ENCODE peak calls at places on chromosome 9, in five cellular contexts. One of them, this sample, is unnamed.

GRCh38 chr9:35748239-35748857 is 680 bp downstream of the GBA2 start:
- DNase-seq in activated naive CD4-positive, alpha-beta T cell treated with anti-CD3 and anti-CD28 coated beads for 36 hours: peak; percentile 35
- DNase-seq in NCI-H1092 treated with DMSO at 0.1 percent for 48 hours: no peak
- DNase-seq in HT1080: no peak
- DNase-seq in CD4-positive, CD25-positive, alpha-beta regulatory T cell: no peak
- DNase-seq in this sample: no peak

GRCh38 chr9:70438341-70438924 is 24.0 kb upstream of the KLF9 start:
- DNase-seq in activated naive CD4-positive, alpha-beta T cell treated with anti-CD3 and anti-CD28 coated beads for 36 hours: peak; percentile 50
- DNase-seq in NCI-H1092 treated with DMSO at 0.1 percent for 48 hours: no peak
- DNase-seq in HT1080: peak; percentile 95
- DNase-seq in CD4-positive, CD25-positive, alpha-beta regulatory T cell: no peak
- DNase-seq in this sample: no peak

GRCh38 chr9:134320195-134320885 is 5.9 kb upstream of the RXRA start:
- DNase-seq in activated naive CD4-positive, alpha-beta T cell treated with anti-CD3 and anti-CD28 coated beads for 36 hours: no peak
- DNase-seq in NCI-H1092 treated with DMSO at 0.1 percent for 48 hours: no peak
- DNase-seq in HT1080: no peak
- DNase-seq in CD4-positive, CD25-positive, alpha-beta regulatory T cell: no peak
- DNase-seq in this sample: no peak

GRCh38 chr9:38680827-38681226 is 39.1 kb downstream of the FAM240B start:
- DNase-seq in activated naive CD4-positive, alpha-beta T cell treated with anti-CD3 and anti-CD28 coated beads for 36 hours: no peak
- DNase-seq in NCI-H1092 treated with DMSO at 0.1 percent for 48 hours: no peak
- DNase-seq in HT1080: no peak
- DNase-seq in CD4-positive, CD25-positive, alpha-beta regulatory T cell: no peak
- DNase-seq in this sample: no peak

GRCh38 chr9:91663858-91664257 is 240.2 kb upstream of the NFIL3 start:
- DNase-seq in activated naive CD4-positive, alpha-beta T cell treated with anti-CD3 and anti-CD28 coated beads for 36 hours: no peak
- DNase-seq in NCI-H1092 treated with DMSO at 0.1 percent for 48 hours: no peak
- DNase-seq in HT1080: no peak
- DNase-seq in CD4-positive, CD25-positive, alpha-beta regulatory T cell: no peak
- DNase-seq in this sample: no peak

GRCh38 chr9:108476574-108476973 is 379.2 kb downstream of the ACTL7B start:
- DNase-seq in activated naive CD4-positive, alpha-beta T cell treated with anti-CD3 and anti-CD28 coated beads for 36 hours: no peak
- DNase-seq in NCI-H1092 treated with DMSO at 0.1 percent for 48 hours: no peak
- DNase-seq in HT1080: peak; percentile 45
- DNase-seq in CD4-positive, CD25-positive, alpha-beta regulatory T cell: no peak
- DNase-seq in this sample: no peak

GRCh38 chr9:71681708-71682268 is 86.5 kb downstream of the CEMIP2 start:
- DNase-seq in activated naive CD4-positive, alpha-beta T cell treated with anti-CD3 and anti-CD28 coated beads for 36 hours: no peak
- DNase-seq in NCI-H1092 treated with DMSO at 0.1 percent for 48 hours: no peak
- DNase-seq in HT1080: no peak
- DNase-seq in CD4-positive, CD25-positive, alpha-beta regulatory T cell: no peak
- DNase-seq in this sample: no peak

GRCh38 chr9:132883349-132884294 is 4.9 kb downstream of the SPACA9 start:
- DNase-seq in activated naive CD4-positive, alpha-beta T cell treated with anti-CD3 and anti-CD28 coated beads for 36 hours: no peak
- DNase-seq in NCI-H1092 treated with DMSO at 0.1 percent for 48 hours: no peak
- DNase-seq in HT1080: no peak
- DNase-seq in CD4-positive, CD25-positive, alpha-beta regulatory T cell: no peak
- DNase-seq in this sample: no peak

GRCh38 chr9:105082843-105083242 is 154.9 kb upstream of the ABCA1 start:
- DNase-seq in activated naive CD4-positive, alpha-beta T cell treated with anti-CD3 and anti-CD28 coated beads for 36 hours: no peak
- DNase-seq in NCI-H1092 treated with DMSO at 0.1 percent for 48 hours: no peak
- DNase-seq in HT1080: no peak
- DNase-seq in CD4-positive, CD25-positive, alpha-beta regulatory T cell: no peak
- DNase-seq in this sample: no peak

GRCh38 chr9:89781838-89782237 is 177.0 kb downstream of the GADD45G start:
- DNase-seq in activated naive CD4-positive, alpha-beta T cell treated with anti-CD3 and anti-CD28 coated beads for 36 hours: peak; percentile 25
- DNase-seq in NCI-H1092 treated with DMSO at 0.1 percent for 48 hours: no peak
- DNase-seq in HT1080: no peak
- DNase-seq in CD4-positive, CD25-positive, alpha-beta regulatory T cell: no peak
- DNase-seq in this sample: no peak

GRCh38 chr9:84975926-84976325 is 306.4 kb downstream of the NTRK2 start:
- DNase-seq in activated naive CD4-positive, alpha-beta T cell treated with anti-CD3 and anti-CD28 coated beads for 36 hours: no peak
- DNase-seq in NCI-H1092 treated with DMSO at 0.1 percent for 48 hours: no peak
- DNase-seq in HT1080: peak; percentile 64
- DNase-seq in CD4-positive, CD25-positive, alpha-beta regulatory T cell: no peak
- DNase-seq in this sample: no peak

GRCh38 chr9:118418887-118419620 is 714.9 kb downstream of the TLR4 start:
- DNase-seq in activated naive CD4-positive, alpha-beta T cell treated with anti-CD3 and anti-CD28 coated beads for 36 hours: peak; percentile 4
- DNase-seq in NCI-H1092 treated with DMSO at 0.1 percent for 48 hours: no peak
- DNase-seq in HT1080: peak; percentile 88
- DNase-seq in CD4-positive, CD25-positive, alpha-beta regulatory T cell: no peak
- DNase-seq in this sample: peak; percentile 17

GRCh38 chr9:121783523-121784507 is 132.4 kb downstream of the DAB2IP start:
- DNase-seq in activated naive CD4-positive, alpha-beta T cell treated with anti-CD3 and anti-CD28 coated beads for 36 hours: peak; percentile 10
- DNase-seq in NCI-H1092 treated with DMSO at 0.1 percent for 48 hours: no peak
- DNase-seq in HT1080: no peak
- DNase-seq in CD4-positive, CD25-positive, alpha-beta regulatory T cell: no peak
- DNase-seq in this sample: no peak

GRCh38 chr9:8857330-8858249 is 1058.0 kb upstream of the DMAC1 start:
- DNase-seq in activated naive CD4-positive, alpha-beta T cell treated with anti-CD3 and anti-CD28 coated beads for 36 hours: peak; percentile 25
- DNase-seq in NCI-H1092 treated with DMSO at 0.1 percent for 48 hours: peak; percentile 74
- DNase-seq in HT1080: peak; percentile 77
- DNase-seq in CD4-positive, CD25-positive, alpha-beta regulatory T cell: no peak
- DNase-seq in this sample: peak; percentile 21

GRCh38 chr9:135952664-135953206 is 8.4 kb downstream of the UBAC1 start:
- DNase-seq in activated naive CD4-positive, alpha-beta T cell treated with anti-CD3 and anti-CD28 coated beads for 36 hours: no peak
- DNase-seq in NCI-H1092 treated with DMSO at 0.1 percent for 48 hours: no peak
- DNase-seq in HT1080: no peak
- DNase-seq in CD4-positive, CD25-positive, alpha-beta regulatory T cell: no peak
- DNase-seq in this sample: no peak

GRCh38 chr9:28234899-28235277 is 661.6 kb upstream of the C9orf72 start:
- DNase-seq in activated naive CD4-positive, alpha-beta T cell treated with anti-CD3 and anti-CD28 coated beads for 36 hours: no peak
- DNase-seq in NCI-H1092 treated with DMSO at 0.1 percent for 48 hours: no peak
- DNase-seq in HT1080: peak; percentile 86
- DNase-seq in CD4-positive, CD25-positive, alpha-beta regulatory T cell: no peak
- DNase-seq in this sample: no peak

GRCh38 chr9:80352967-80353366 is 781.2 kb downstream of the TLE4 start:
- DNase-seq in activated naive CD4-positive, alpha-beta T cell treated with anti-CD3 and anti-CD28 coated beads for 36 hours: no peak
- DNase-seq in NCI-H1092 treated with DMSO at 0.1 percent for 48 hours: no peak
- DNase-seq in HT1080: no peak
- DNase-seq in CD4-positive, CD25-positive, alpha-beta regulatory T cell: no peak
- DNase-seq in this sample: no peak

GRCh38 chr9:81335879-81336421 is 353.4 kb downstream of the TLE1 start:
- DNase-seq in activated naive CD4-positive, alpha-beta T cell treated with anti-CD3 and anti-CD28 coated beads for 36 hours: no peak
- DNase-seq in NCI-H1092 treated with DMSO at 0.1 percent for 48 hours: no peak
- DNase-seq in HT1080: no peak
- DNase-seq in CD4-positive, CD25-positive, alpha-beta regulatory T cell: no peak
- DNase-seq in this sample: no peak

GRCh38 chr9:132769895-132770774 is 99.9 kb downstream of the GTF3C4 start:
- DNase-seq in activated naive CD4-positive, alpha-beta T cell treated with anti-CD3 and anti-CD28 coated beads for 36 hours: peak; percentile 77
- DNase-seq in NCI-H1092 treated with DMSO at 0.1 percent for 48 hours: peak; percentile 46
- DNase-seq in HT1080: peak; percentile 37
- DNase-seq in CD4-positive, CD25-positive, alpha-beta regulatory T cell: peak; percentile 27
- DNase-seq in this sample: peak; percentile 45

GRCh38 chr9:17578911-17579793 is at the start of gene SH3GL2:
- DNase-seq in activated naive CD4-positive, alpha-beta T cell treated with anti-CD3 and anti-CD28 coated beads for 36 hours: peak; percentile 16
- DNase-seq in NCI-H1092 treated with DMSO at 0.1 percent for 48 hours: peak; percentile 81
- DNase-seq in HT1080: no peak
- DNase-seq in CD4-positive, CD25-positive, alpha-beta regulatory T cell: no peak
- DNase-seq in this sample: peak; percentile 91

GRCh38 chr9:128145951-128146351 is 3.3 kb upstream of the LCN2 start:
- DNase-seq in activated naive CD4-positive, alpha-beta T cell treated with anti-CD3 and anti-CD28 coated beads for 36 hours: no peak
- DNase-seq in NCI-H1092 treated with DMSO at 0.1 percent for 48 hours: no peak
- DNase-seq in HT1080: no peak
- DNase-seq in CD4-positive, CD25-positive, alpha-beta regulatory T cell: no peak
- DNase-seq in this sample: no peak

This sample was measured in DMS153.